ENCODE peak calls at places on chromosomes 11 and 22, in nine cellular contexts. One of them, this sample, is unnamed.

GRCh38 chr11:36354221-36355003 is 58.3 kb downstream of the PRR5L start:
- DNase-seq in IMR-90: peak; percentile 67
- DNase-seq in heart left ventricle: no peak
- DNase-seq in mammary epithelial cell: peak; percentile 59
- DNase-seq in cardiac muscle cell: no peak
- DNase-seq in PC-3: peak; percentile 47
- DNase-seq in stomach: no peak
- DNase-seq in thoracic aorta: no peak
- DNase-seq in tibial artery: no peak
- DNase-seq in this sample: no peak

GRCh38 chr11:35978891-35979290 is 35.0 kb downstream of the LDLRAD3 start:
- DNase-seq in IMR-90: no peak
- DNase-seq in heart left ventricle: no peak
- DNase-seq in mammary epithelial cell: no peak
- DNase-seq in cardiac muscle cell: no peak
- DNase-seq in PC-3: no peak
- DNase-seq in stomach: no peak
- DNase-seq in thoracic aorta: no peak
- DNase-seq in tibial artery: no peak
- DNase-seq in this sample: no peak

GRCh38 chr11:128790200-128790599 is 76.9 kb downstream of the KCNJ1 start:
- DNase-seq in IMR-90: peak; percentile 70
- DNase-seq in heart left ventricle: peak; percentile 80
- DNase-seq in mammary epithelial cell: peak; percentile 81
- DNase-seq in cardiac muscle cell: peak; percentile 24
- DNase-seq in PC-3: peak; percentile 32
- DNase-seq in stomach: no peak
- DNase-seq in thoracic aorta: no peak
- DNase-seq in tibial artery: no peak
- DNase-seq in this sample: peak; percentile 56

GRCh38 chr11:20157768-20158167 is 2.5 kb downstream of the DBX1 start:
- DNase-seq in IMR-90: no peak
- DNase-seq in heart left ventricle: no peak
- DNase-seq in mammary epithelial cell: no peak
- DNase-seq in cardiac muscle cell: no peak
- DNase-seq in PC-3: no peak
- DNase-seq in stomach: no peak
- DNase-seq in thoracic aorta: no peak
- DNase-seq in tibial artery: no peak
- DNase-seq in this sample: no peak

GRCh38 chr11:61955031-61955415 is 4.9 kb downstream of the BEST1 start:
- DNase-seq in IMR-90: peak; percentile 87
- DNase-seq in heart left ventricle: peak; percentile 70
- DNase-seq in mammary epithelial cell: peak; percentile 21
- DNase-seq in cardiac muscle cell: peak; percentile 57
- DNase-seq in PC-3: no peak
- DNase-seq in stomach: no peak
- DNase-seq in thoracic aorta: no peak
- DNase-seq in tibial artery: peak; percentile 86
- DNase-seq in this sample: no peak

GRCh38 chr22:43441751-43442150 is 29.9 kb downstream of the MPPED1 start:
- DNase-seq in IMR-90: no peak
- DNase-seq in heart left ventricle: no peak
- DNase-seq in mammary epithelial cell: no peak
- DNase-seq in cardiac muscle cell: no peak
- DNase-seq in PC-3: no peak
- DNase-seq in stomach: no peak
- DNase-seq in thoracic aorta: no peak
- DNase-seq in tibial artery: no peak
- DNase-seq in this sample: no peak

GRCh38 chr22:47090591-47091240 is 328.3 kb downstream of the TBC1D22A start:
- DNase-seq in IMR-90: peak; percentile 60
- DNase-seq in heart left ventricle: no peak
- DNase-seq in mammary epithelial cell: peak; percentile 2
- DNase-seq in cardiac muscle cell: no peak
- DNase-seq in PC-3: no peak
- DNase-seq in stomach: no peak
- DNase-seq in thoracic aorta: no peak
- DNase-seq in tibial artery: no peak
- DNase-seq in this sample: no peak

GRCh38 chr11:128391809-128392208 is 195.5 kb downstream of the ETS1 start:
- DNase-seq in IMR-90: no peak
- DNase-seq in heart left ventricle: no peak
- DNase-seq in mammary epithelial cell: no peak
- DNase-seq in cardiac muscle cell: peak; percentile 66
- DNase-seq in PC-3: no peak
- DNase-seq in stomach: no peak
- DNase-seq in thoracic aorta: no peak
- DNase-seq in tibial artery: no peak
- DNase-seq in this sample: no peak

GRCh38 chr11:66070604-66071325 is 693 bp downstream of the PACS1 start:
- DNase-seq in IMR-90: peak; percentile 28
- DNase-seq in heart left ventricle: peak; percentile 71
- DNase-seq in mammary epithelial cell: peak; percentile 54
- DNase-seq in cardiac muscle cell: peak; percentile 51
- DNase-seq in PC-3: peak; percentile 47
- DNase-seq in stomach: peak; percentile 63
- DNase-seq in thoracic aorta: no peak
- DNase-seq in tibial artery: peak; percentile 73
- DNase-seq in this sample: peak; percentile 52

GRCh38 chr11:122696662-122697061 is 41.1 kb downstream of the UBASH3B start:
- DNase-seq in IMR-90: no peak
- DNase-seq in heart left ventricle: no peak
- DNase-seq in mammary epithelial cell: no peak
- DNase-seq in cardiac muscle cell: no peak
- DNase-seq in PC-3: no peak
- DNase-seq in stomach: no peak
- DNase-seq in thoracic aorta: no peak
- DNase-seq in tibial artery: no peak
- DNase-seq in this sample: no peak

GRCh38 chr22:22103078-22103593 is 120.5 kb upstream of the TOP3B start:
- DNase-seq in IMR-90: no peak
- DNase-seq in heart left ventricle: no peak
- DNase-seq in mammary epithelial cell: no peak
- DNase-seq in cardiac muscle cell: no peak
- DNase-seq in PC-3: peak; percentile 11
- DNase-seq in stomach: no peak
- DNase-seq in thoracic aorta: no peak
- DNase-seq in tibial artery: no peak
- DNase-seq in this sample: no peak

GRCh38 chr11:124315052-124315451 is 1.3 kb upstream of the OR8D1 start:
- DNase-seq in IMR-90: peak; percentile 80
- DNase-seq in heart left ventricle: no peak
- DNase-seq in mammary epithelial cell: peak; percentile 32
- DNase-seq in cardiac muscle cell: no peak
- DNase-seq in PC-3: peak; percentile 68
- DNase-seq in stomach: no peak
- DNase-seq in thoracic aorta: no peak
- DNase-seq in tibial artery: no peak
- DNase-seq in this sample: no peak

GRCh38 chr11:131688056-131688693 is 317.8 kb downstream of the NTM start:
- DNase-seq in IMR-90: peak; percentile 41
- DNase-seq in heart left ventricle: peak; percentile 44
- DNase-seq in mammary epithelial cell: peak; percentile 43
- DNase-seq in cardiac muscle cell: peak; percentile 68
- DNase-seq in PC-3: peak; percentile 63
- DNase-seq in stomach: peak; percentile 37
- DNase-seq in thoracic aorta: no peak
- DNase-seq in tibial artery: peak; percentile 37
- DNase-seq in this sample: peak; percentile 77

GRCh38 chr11:123305601-123306000 is 110.6 kb upstream of the CLMP start:
- DNase-seq in IMR-90: no peak
- DNase-seq in heart left ventricle: no peak
- DNase-seq in mammary epithelial cell: no peak
- DNase-seq in cardiac muscle cell: no peak
- DNase-seq in PC-3: no peak
- DNase-seq in stomach: no peak
- DNase-seq in thoracic aorta: no peak
- DNase-seq in tibial artery: no peak
- DNase-seq in this sample: no peak

DNA sequence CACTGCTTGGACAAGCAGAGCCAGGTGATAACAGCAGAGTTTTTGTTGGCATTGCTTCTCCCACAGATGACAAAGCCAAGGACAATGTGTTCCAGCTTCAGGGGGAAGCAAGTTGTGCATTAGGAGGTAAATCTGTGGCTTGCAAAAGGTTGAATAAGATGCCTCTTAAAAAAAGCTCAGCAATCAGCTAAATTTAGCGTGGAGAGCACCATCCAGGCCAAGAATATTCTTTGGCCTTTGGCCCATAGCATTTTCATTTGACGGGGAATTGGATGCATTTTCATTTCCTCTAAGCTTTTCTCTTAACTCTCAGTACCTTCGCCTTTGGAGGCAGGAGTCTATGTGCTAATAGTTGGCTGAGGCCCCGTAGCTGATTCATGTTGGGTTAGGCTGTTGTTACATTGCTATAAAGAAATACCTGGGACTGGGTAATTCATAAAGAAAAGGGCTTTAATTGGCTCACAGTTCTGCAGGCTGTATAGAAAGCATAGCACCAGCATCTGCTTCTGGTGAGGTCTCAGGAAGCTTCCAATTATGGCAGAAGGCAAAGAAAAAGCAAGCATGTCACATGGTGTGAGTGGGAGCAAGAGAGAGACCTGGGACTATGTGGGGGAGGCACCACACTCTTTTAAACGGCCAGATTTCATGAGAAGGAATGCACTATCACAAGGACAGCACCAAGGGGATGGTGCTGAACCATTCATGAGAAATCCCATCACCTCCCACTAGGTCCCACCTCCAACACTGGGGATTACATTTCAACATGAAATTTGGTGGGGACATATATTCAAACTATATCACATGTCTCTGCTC is 350.1 kb upstream of the C11orf87 start:
- DNase-seq in IMR-90: peak; percentile 46
- DNase-seq in heart left ventricle: peak; percentile 25
- DNase-seq in mammary epithelial cell: peak; percentile 73
- DNase-seq in cardiac muscle cell: no peak
- DNase-seq in PC-3: peak; percentile 50
- DNase-seq in stomach: no peak
- DNase-seq in thoracic aorta: peak; percentile 51
- DNase-seq in tibial artery: peak; percentile 23
- DNase-seq in this sample: peak; percentile 19
- TF ChIP-seq CTCF in IMR-90: no peak
- TF ChIP-seq CTCF in heart left ventricle: no peak
- TF ChIP-seq CTCF in mammary epithelial cell: no peak
- TF ChIP-seq CTCF in cardiac muscle cell: no peak
- TF ChIP-seq CTCF in PC-3: no peak
- TF ChIP-seq CTCF in stomach: no peak
- TF ChIP-seq CTCF in thoracic aorta: no peak
- TF ChIP-seq CTCF in tibial artery: no peak
- TF ChIP-seq CTCF in this sample: no peak

GRCh38 chr11:77141475-77141874 is 13.4 kb downstream of the MYO7A start:
- DNase-seq in IMR-90: no peak
- DNase-seq in heart left ventricle: no peak
- DNase-seq in mammary epithelial cell: no peak
- DNase-seq in cardiac muscle cell: no peak
- DNase-seq in PC-3: no peak
- DNase-seq in stomach: no peak
- DNase-seq in thoracic aorta: no peak
- DNase-seq in tibial artery: no peak
- DNase-seq in this sample: no peak
- H3K27ac ChIP-seq in IMR-90: no peak overlapping the region
- H3K27ac ChIP-seq in heart left ventricle: no peak overlapping the region
- H3K27ac ChIP-seq in mammary epithelial cell: no peak overlapping the region
- H3K27ac ChIP-seq in cardiac muscle cell: no peak overlapping the region
- H3K27ac ChIP-seq in PC-3: peak overlapping the region; percentile 11
- H3K27ac ChIP-seq in stomach: no peak overlapping the region
- H3K27ac ChIP-seq in thoracic aorta: no peak overlapping the region
- H3K27ac ChIP-seq in tibial artery: no peak overlapping the region
- H3K27ac ChIP-seq in this sample: no peak overlapping the region

GRCh38 chr22:20083891-20084546 is 4.0 kb downstream of the DGCR8 start:
- DNase-seq in IMR-90: no peak
- DNase-seq in heart left ventricle: no peak
- DNase-seq in mammary epithelial cell: no peak
- DNase-seq in cardiac muscle cell: no peak
- DNase-seq in PC-3: no peak
- DNase-seq in stomach: no peak
- DNase-seq in thoracic aorta: no peak
- DNase-seq in tibial artery: no peak
- DNase-seq in this sample: peak; percentile 3

GRCh38 chr22:20083157-20083890 is 3.3 kb downstream of the DGCR8 start:
- DNase-seq in IMR-90: no peak
- DNase-seq in heart left ventricle: no peak
- DNase-seq in mammary epithelial cell: no peak
- DNase-seq in cardiac muscle cell: no peak
- DNase-seq in PC-3: no peak
- DNase-seq in stomach: no peak
- DNase-seq in thoracic aorta: no peak
- DNase-seq in tibial artery: no peak
- DNase-seq in this sample: peak; percentile 25

GRCh38 chr22:20080445-20080775 is 369 bp downstream of the DGCR8 start:
- DNase-seq in IMR-90: peak; percentile 30
- DNase-seq in heart left ventricle: peak; percentile 59
- DNase-seq in mammary epithelial cell: peak; percentile 50
- DNase-seq in cardiac muscle cell: peak; percentile 76
- DNase-seq in PC-3: peak; percentile 41
- DNase-seq in stomach: peak; percentile 62
- DNase-seq in thoracic aorta: peak; percentile 11
- DNase-seq in tibial artery: peak; percentile 51
- DNase-seq in this sample: peak; percentile 31

GRCh38 chr22:20079745-20080444 is at the start of gene DGCR8:
- DNase-seq in IMR-90: peak; percentile 93
- DNase-seq in heart left ventricle: peak; percentile 96
- DNase-seq in mammary epithelial cell: peak; percentile 96
- DNase-seq in cardiac muscle cell: peak; percentile 96
- DNase-seq in PC-3: peak; percentile 93
- DNase-seq in stomach: peak; percentile 94
- DNase-seq in thoracic aorta: peak; percentile 38
- DNase-seq in tibial artery: peak; percentile 91
- DNase-seq in this sample: peak; percentile 94

GRCh38 chr22:20080776-20081654 is 974 bp downstream of the DGCR8 start:
- DNase-seq in IMR-90: peak; percentile 67
- DNase-seq in heart left ventricle: no peak
- DNase-seq in mammary epithelial cell: peak; percentile 64
- DNase-seq in cardiac muscle cell: peak; percentile 17
- DNase-seq in PC-3: peak; percentile 46
- DNase-seq in stomach: no peak
- DNase-seq in thoracic aorta: no peak
- DNase-seq in tibial artery: no peak
- DNase-seq in this sample: peak; percentile 40
- TF ChIP-seq CTCF in IMR-90: no peak
- TF ChIP-seq CTCF in heart left ventricle: no peak
- TF ChIP-seq CTCF in mammary epithelial cell: no peak
- TF ChIP-seq CTCF in cardiac muscle cell: no peak
- TF ChIP-seq CTCF in PC-3: no peak
- TF ChIP-seq CTCF in stomach: no peak
- TF ChIP-seq CTCF in thoracic aorta: no peak
- TF ChIP-seq CTCF in tibial artery: no peak
- TF ChIP-seq CTCF in this sample: no peak

GRCh38 chr11:78898376-78898775 is 323.7 kb upstream of the NARS2 start:
- DNase-seq in IMR-90: no peak
- DNase-seq in heart left ventricle: no peak
- DNase-seq in mammary epithelial cell: no peak
- DNase-seq in cardiac muscle cell: no peak
- DNase-seq in PC-3: no peak
- DNase-seq in stomach: no peak
- DNase-seq in thoracic aorta: no peak
- DNase-seq in tibial artery: no peak
- DNase-seq in this sample: no peak

GRCh38 chr11:78889698-78890097 is 315.0 kb upstream of the NARS2 start:
- DNase-seq in IMR-90: no peak
- DNase-seq in heart left ventricle: no peak
- DNase-seq in mammary epithelial cell: no peak
- DNase-seq in cardiac muscle cell: no peak
- DNase-seq in PC-3: no peak
- DNase-seq in stomach: no peak
- DNase-seq in thoracic aorta: no peak
- DNase-seq in tibial artery: no peak
- DNase-seq in this sample: no peak

GRCh38 chr11:78893996-78894395 is 319.3 kb upstream of the NARS2 start:
- DNase-seq in IMR-90: no peak
- DNase-seq in heart left ventricle: no peak
- DNase-seq in mammary epithelial cell: no peak
- DNase-seq in cardiac muscle cell: peak; percentile 24
- DNase-seq in PC-3: no peak
- DNase-seq in stomach: no peak
- DNase-seq in thoracic aorta: no peak
- DNase-seq in tibial artery: no peak
- DNase-seq in this sample: no peak
- H3K27ac ChIP-seq in IMR-90: no peak overlapping the region
- H3K27ac ChIP-seq in heart left ventricle: no peak overlapping the region
- H3K27ac ChIP-seq in mammary epithelial cell: no peak overlapping the region
- H3K27ac ChIP-seq in cardiac muscle cell: no peak overlapping the region
- H3K27ac ChIP-seq in PC-3: no peak overlapping the region
- H3K27ac ChIP-seq in stomach: no peak overlapping the region
- H3K27ac ChIP-seq in thoracic aorta: no peak overlapping the region
- H3K27ac ChIP-seq in tibial artery: no peak overlapping the region
- H3K27ac ChIP-seq in this sample: no peak overlapping the region